ENCODE peak calls at places on chromosome 11, in four cellular contexts. Y, D, E and W are unnamed samples.

GRCh38 chr11:36817336-36817965 is 219.4 kb upstream of the RAG2 start:
- DNase-seq in Y (peak), D (no peak), E (peak), W (no peak)

GRCh38 chr11:130313383-130314183 is 1.1 kb downstream of the ZBTB44 start:
- DNase-seq in Y (peak), D (no peak), E (peak), W (no peak)

GRCh38 chr11:62539238-62539925 is 7.2 kb downstream of the AHNAK start:
- DNase-seq in Y (peak), D (no peak), E (peak), W (no peak)

GRCh38 chr11:88414385-88414861 is 76.9 kb upstream of the CTSC start:
- DNase-seq in Y (peak), D (no peak), E (peak), W (peak)

GRCh38 chr11:118434123-118434552 is 2.2 kb upstream of the KMT2A start:
- DNase-seq in Y (peak), D (no peak), E (no peak), W (peak)

GRCh38 chr11:44857490-44857889 is 93.2 kb downstream of the TP53I11 start:
- DNase-seq in Y (no peak), D (no peak), E (no peak), W (no peak)

GRCh38 chr11:73553266-73553665 is 44.6 kb downstream of the FAM168A start:
- DNase-seq in Y (no peak), D (no peak), E (no peak), W (no peak)

GRCh38 chr11:58334708-58335107 is 24.2 kb downstream of the OR5B17 start:
- DNase-seq in Y (peak), D (no peak), E (peak), W (no peak)

GRCh38 chr11:108628326-108628725 is 34.8 kb upstream of the EXPH5 start:
- DNase-seq in Y (no peak), D (no peak), E (no peak), W (no peak)

GRCh38 chr11:117827521-117828511 is 3.3 kb upstream of the FXYD2 start:
- DNase-seq in Y (no peak), D (no peak), E (no peak), W (no peak)

GRCh38 chr11:36306888-36307287 is 10.8 kb downstream of the PRR5L start:
- DNase-seq in Y (peak), D (no peak), E (peak), W (no peak)

GRCh38 chr11:23336961-23337360 is 476.7 kb upstream of the CCDC179 start:
- DNase-seq in Y (no peak), D (no peak), E (no peak), W (no peak)

GRCh38 chr11:2122907-2123627 is 16.1 kb downstream of the IGF2 start:
- DNase-seq in Y (no peak), D (no peak), E (no peak), W (no peak)

GRCh38 chr11:119056397-119056999 is 507 bp downstream of the HYOU1 start:
- DNase-seq in Y (no peak), D (no peak), E (peak), W (peak)

GRCh38 chr11:83292709-83293435 is 6.7 kb upstream of the CCDC90B start:
- DNase-seq in Y (peak), D (no peak), E (peak), W (peak)